ENCODE peak calls at places on chromosome 12, in seven cellular contexts. R is pancreas; C is CD4-positive, alpha-beta T cell; T is body of pancreas; Y is stomach; P is IMR-90; V is left ventricle myocardium inferior. L is an unnamed sample.

GRCh38 chr12:27709932-27710591 is 570 bp upstream of the MRPS35 start:
- DNase-seq in P (peak; percentile 61), C (no peak), T (peak; percentile 43), Y (no peak), V (no peak), R (no peak), L (peak; percentile 50)

GRCh38 chr12:105317942-105318614 is 12.4 kb upstream of the C12orf75 start:
- DNase-seq in Y (no peak), P (no peak), V (no peak), T (no peak), R (no peak), C (no peak), L (no peak)

GRCh38 chr12:87116778-87117177 is 860.6 kb upstream of the MGAT4C start:
- DNase-seq in R (no peak), C (no peak), T (no peak), P (no peak), Y (no peak), V (no peak), L (no peak)

GRCh38 chr12:102417055-102417454 is 63.3 kb downstream of the IGF1 start:
- DNase-seq in T (no peak), Y (no peak), R (no peak), C (no peak), V (no peak), P (no peak), L (no peak)

GRCh38 chr12:87618199-87618598 is 411.0 kb downstream of the C12orf50 start:
- DNase-seq in R (no peak), T (no peak), P (no peak), Y (no peak), V (no peak), C (no peak), L (no peak)

GRCh38 chr12:110661337-110661972 is 27.5 kb downstream of the HVCN1 start:
- DNase-seq in P (no peak), V (peak; percentile 28), R (no peak), Y (peak; percentile 27), T (no peak), C (peak; percentile 23), L (peak; percentile 68)

GRCh38 chr12:96497800-96498199 is 8.4 kb downstream of the CFAP54 start:
- DNase-seq in P (peak; percentile 31), V (no peak), C (no peak), R (no peak), Y (no peak), T (no peak), L (no peak)

GRCh38 chr12:48004039-48004940 is at the start of gene COL2A1:
- DNase-seq in T (no peak), R (no peak), Y (no peak), P (peak; percentile 12), V (no peak), C (no peak), L (no peak)

GRCh38 chr12:118193477-118193876 is 57.6 kb downstream of the PEBP1 start:
- DNase-seq in V (no peak), Y (no peak), T (no peak), R (no peak), C (no peak), P (no peak), L (no peak)

GRCh38 chr12:88578274-88578673 is 2.0 kb downstream of the KITLG start:
- DNase-seq in C (no peak), V (no peak), Y (no peak), T (no peak), R (no peak), P (no peak), L (no peak)

GRCh38 chr12:92078167-92079053 is 67.2 kb downstream of the BTG1 start:
- DNase-seq in V (no peak), C (no peak), T (no peak), P (peak; percentile 96), Y (no peak), R (no peak), L (no peak)

GRCh38 chr12:126627596-126627995 is 1562.4 kb downstream of the AACS start:
- DNase-seq in V (no peak), C (no peak), P (no peak), Y (no peak), T (no peak), R (no peak), L (no peak)

GRCh38 chr12:118356809-118357326 is 15.8 kb downstream of the TAOK3 start:
- DNase-seq in V (no peak), Y (no peak), T (no peak), C (no peak), R (no peak), P (peak; percentile 92), L (no peak)

GRCh38 chr12:42728770-42729531 is 139.4 kb upstream of the PRICKLE1 start:
- DNase-seq in Y (no peak), V (no peak), C (no peak), R (no peak), T (no peak), P (no peak), L (no peak)

GRCh38 chr12:121128908-121129704 is 3.6 kb upstream of the P2RX7 start:
- DNase-seq in P (peak; percentile 27), V (peak; percentile 78), Y (peak; percentile 81), T (peak; percentile 63), C (peak; percentile 74), R (peak; percentile 63), L (peak; percentile 93)

GRCh38 chr12:52839706-52840105 is 5.6 kb upstream of the KRT79 start:
- DNase-seq in C (no peak), R (no peak), Y (no peak), P (no peak), V (no peak), T (no peak), L (peak; percentile 12)

GRCh38 chr12:12384601-12385321 is 27.9 kb downstream of the BORCS5 start:
- DNase-seq in R (no peak), V (no peak), P (no peak), T (no peak), Y (no peak), C (no peak), L (no peak)

GRCh38 chr12:70883855-70884254 is 36.7 kb downstream of the PTPRR start:
- DNase-seq in C (no peak), V (no peak), R (no peak), T (no peak), P (no peak), Y (no peak), L (no peak)

GRCh38 chr12:72267974-72268373 is 4.2 kb upstream of the TRHDE start:
- DNase-seq in V (no peak), P (peak; percentile 45), R (no peak), Y (no peak), T (no peak), C (no peak), L (no peak)

GRCh38 chr12:72271401-72271740 is 799 bp upstream of the TRHDE start:
- DNase-seq in Y (no peak), T (peak; percentile 72), R (peak; percentile 75), P (peak; percentile 63), V (no peak), C (no peak), L (peak; percentile 39)

GRCh38 chr12:72268386-72268785 is 3.8 kb upstream of the TRHDE start:
- DNase-seq in R (no peak), P (no peak), Y (no peak), T (no peak), C (no peak), V (no peak), L (no peak)

GRCh38 chr12:72270246-72270645 is 1.9 kb upstream of the TRHDE start:
- DNase-seq in P (no peak), R (no peak), Y (no peak), T (no peak), V (no peak), C (no peak), L (no peak)

GRCh38 chr12:72269491-72269890 is 2.7 kb upstream of the TRHDE start:
- DNase-seq in P (no peak), T (no peak), Y (no peak), C (no peak), V (no peak), R (no peak), L (no peak)
- H3K27me3 ChIP-seq in P (no peaks in the 10 kb centered on the region), T (no peaks in the 10 kb centered on the region), Y (peaks cover 51% of the 10 kb centered on the region), C (peaks cover 45% of the 10 kb centered on the region), V (peaks cover 85% of the 10 kb centered on the region), R (no peaks in the 10 kb centered on the region), L (no peaks in the 10 kb centered on the region)

DNA sequence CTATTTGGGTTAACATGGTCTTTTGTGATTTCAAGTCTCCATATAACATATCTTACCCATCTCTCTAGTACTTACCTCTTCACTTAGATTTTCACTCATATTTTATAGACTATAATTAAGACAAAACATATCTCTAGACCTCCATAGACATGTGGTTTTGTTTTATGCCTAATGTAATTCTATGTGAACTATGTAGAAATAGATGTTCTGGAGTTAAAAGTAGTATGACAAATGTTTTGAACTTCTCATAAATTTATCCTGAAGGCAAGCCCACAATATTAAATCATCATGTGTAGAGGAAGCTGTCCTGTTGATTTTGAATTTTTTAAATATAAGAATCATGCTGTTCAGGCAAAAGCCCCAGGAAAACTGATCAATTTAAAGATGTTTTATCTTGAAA is 169.2 kb downstream of the SYT1 start:
- DNase-seq in C (no peak), P (no peak), T (no peak), V (no peak), Y (no peak), R (no peak), L (no peak)
- H3K27me3 ChIP-seq in C (no peaks in the 10 kb centered on the region), P (no peaks in the 10 kb centered on the region), T (no peaks in the 10 kb centered on the region), V (no peaks in the 10 kb centered on the region), Y (no peaks in the 10 kb centered on the region), R (no peaks in the 10 kb centered on the region), L (no peaks in the 10 kb centered on the region)

DNA sequence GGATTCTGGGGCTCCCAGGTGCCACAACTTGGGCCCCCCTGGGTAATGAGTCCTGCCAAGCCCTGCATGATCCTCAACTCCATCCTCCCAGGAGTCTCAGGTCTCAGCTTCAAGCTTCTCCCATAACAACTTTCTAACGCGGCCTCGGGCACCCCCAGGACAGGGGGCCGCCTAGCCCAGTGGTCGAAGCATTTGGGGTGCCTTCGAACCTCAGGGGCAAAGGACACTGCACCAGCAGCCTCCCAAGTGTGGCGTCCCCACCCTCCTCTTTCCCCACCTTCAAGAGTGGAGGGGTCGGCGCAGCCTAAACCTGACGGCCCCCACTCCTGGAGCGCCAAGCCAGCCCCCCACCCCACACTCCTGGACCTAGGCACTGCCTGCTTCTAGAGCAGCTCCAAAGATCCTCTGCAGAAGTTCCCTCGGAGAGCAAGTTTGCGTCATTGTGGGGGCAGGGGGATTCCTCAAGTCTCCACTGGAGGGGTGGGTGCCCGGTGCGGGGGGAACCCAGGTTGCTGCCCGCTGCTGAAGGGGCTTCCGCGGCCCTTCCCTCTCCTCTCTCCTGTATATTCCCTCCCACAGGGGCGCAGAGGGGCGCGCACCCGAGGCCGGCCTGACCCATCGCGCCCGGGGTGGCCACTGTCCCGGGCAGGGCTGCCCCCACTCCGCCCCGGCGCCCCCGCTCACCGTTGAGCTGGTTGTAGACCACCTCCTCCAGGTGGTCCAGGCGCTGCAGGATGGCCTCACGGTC is 933 bp downstream of the GALNT9 start:
- DNase-seq in V (no peak), P (no peak), T (no peak), R (no peak), Y (no peak), C (no peak), L (no peak)
- H3K27me3 ChIP-seq in V (peaks cover 100% of the 10 kb centered on the region), P (peaks cover 6% of the 10 kb centered on the region), T (no peaks in the 10 kb centered on the region), R (peaks cover 5% of the 10 kb centered on the region), Y (peaks cover 100% of the 10 kb centered on the region), C (peaks cover 47% of the 10 kb centered on the region), L (no peaks in the 10 kb centered on the region)

DNA sequence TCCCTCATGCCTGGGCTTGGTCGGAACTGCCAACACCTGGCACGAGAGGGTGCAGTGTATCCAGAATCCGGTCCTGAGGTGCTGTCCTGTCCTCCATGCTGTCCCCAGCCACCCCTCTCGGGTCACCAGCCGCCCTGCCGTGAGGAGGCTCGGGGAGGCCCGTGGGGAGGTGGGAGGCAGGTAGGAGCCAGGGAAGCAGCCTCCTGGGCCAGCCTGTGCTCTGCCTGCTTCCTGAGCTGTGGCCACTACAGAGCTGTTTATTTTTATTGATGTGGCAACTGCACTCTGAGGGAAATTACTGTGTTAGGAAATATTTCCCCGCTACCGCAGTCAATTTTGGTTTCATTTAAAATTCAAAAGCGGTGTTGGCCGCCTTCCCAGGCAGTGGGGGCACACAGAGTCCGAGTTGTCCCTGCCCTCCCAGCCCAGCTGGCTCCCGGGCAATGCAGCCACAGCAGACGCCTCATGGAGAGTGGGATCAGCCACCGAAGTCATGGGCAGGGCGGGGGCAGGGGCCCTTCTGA is 18.3 kb downstream of the NOC4L start:
- DNase-seq in P (peak; percentile 77), C (no peak), V (no peak), R (peak; percentile 13), Y (no peak), T (no peak), L (no peak)
- H3K27me3 ChIP-seq in P (peaks cover 6% of the 10 kb centered on the region), C (no peaks in the 10 kb centered on the region), V (peaks cover 51% of the 10 kb centered on the region), R (no peaks in the 10 kb centered on the region), Y (peaks cover 38% of the 10 kb centered on the region), T (no peaks in the 10 kb centered on the region), L (no peaks in the 10 kb centered on the region)

L was measured in aorta.